ENCODE peak calls at places on chromosome 7, in seven cellular contexts. H is activated CD8-positive, alpha-beta T cell treated with anti-CD3 and anti-CD28 coated beads, Interleukin-2, amount 10 ng/mL, durations not matched to agents 7 days and 5 days; B is ovary; O is stimulated activated CD4-positive, alpha-beta T cell treated with anti-CD3 and anti-CD28 coated beads, Interleukin-12 subunit alpha, Interleukin-12 subunit beta, amount 100 ng/mL, for 24 hours; Y is H54; V is SK-N-SH; A is MM.1S. C is an unnamed sample.

GRCh38 chr7:27128034-27128433 is 2.5 kb downstream of the HOXA4 start:
- DNase-seq in H (no peak), B (no peak), O (no peak), Y (no peak), V (no peak), A (no peak), C (no peak)

GRCh38 chr7:128406147-128406985 is 3.4 kb downstream of the IMPDH1 start:
- DNase-seq in H (no peak), B (no peak), O (no peak), Y (no peak), V (peak), A (no peak), C (no peak)

GRCh38 chr7:69840248-69840647 is 242.0 kb downstream of the AUTS2 start:
- DNase-seq in H (no peak), B (no peak), O (no peak), Y (no peak), V (no peak), A (no peak), C (no peak)

GRCh38 chr7:99193527-99194214 is 14.2 kb downstream of the KPNA7 start:
- DNase-seq in H (no peak), B (no peak), O (no peak), Y (no peak), V (no peak), A (no peak), C (no peak)

GRCh38 chr7:134741901-134742635 is 37.4 kb upstream of the CALD1 start:
- DNase-seq in H (no peak), B (no peak), O (no peak), Y (no peak), V (no peak), A (no peak), C (no peak)

GRCh38 chr7:47538846-47539311 is 43.0 kb downstream of the TNS3 start:
- DNase-seq in H (no peak), B (no peak), O (no peak), Y (no peak), V (no peak), A (no peak), C (no peak)

GRCh38 chr7:117946201-117946633 is 73.0 kb upstream of the CTTNBP2 start:
- DNase-seq in H (no peak), B (no peak), O (no peak), Y (no peak), V (no peak), A (no peak), C (no peak)

GRCh38 chr7:147053761-147054160 is 937.2 kb downstream of the CNTNAP2 start:
- DNase-seq in H (no peak), B (no peak), O (no peak), Y (no peak), V (no peak), A (no peak), C (no peak)

GRCh38 chr7:141550694-141551079 is 523 bp upstream of the AGK start:
- DNase-seq in H (no peak), B (no peak), O (no peak), Y (peak), V (peak), A (no peak), C (no peak)

GRCh38 chr7:115475774-115476407 is 554.0 kb downstream of the MDFIC start:
- DNase-seq in H (no peak), B (no peak), O (no peak), Y (no peak), V (no peak), A (no peak), C (no peak)

GRCh38 chr7:66183700-66184099 is 21.4 kb upstream of the TPST1 start:
- DNase-seq in H (no peak), B (no peak), O (no peak), Y (peak), V (no peak), A (no peak), C (no peak)

GRCh38 chr7:157984138-157984913 is 603.3 kb downstream of the PTPRN2 start:
- DNase-seq in H (no peak), B (no peak), O (no peak), Y (no peak), V (peak), A (no peak), C (no peak)

GRCh38 chr7:131188367-131189339 is 139.0 kb upstream of the MKLN1 start:
- DNase-seq in H (peak), B (no peak), O (peak), Y (peak), V (no peak), A (peak), C (peak)

GRCh38 chr7:31982962-31983361 is 87.2 kb downstream of the PDE1C start:
- DNase-seq in H (no peak), B (no peak), O (no peak), Y (no peak), V (no peak), A (no peak), C (no peak)

GRCh38 chr7:1354661-1355567 is 104.4 kb downstream of the MICALL2 start:
- DNase-seq in H (no peak), B (no peak), O (no peak), Y (no peak), V (peak), A (no peak), C (peak)

GRCh38 chr7:94507962-94508361 is 1.6 kb upstream of the CASD1 start:
- DNase-seq in H (no peak), B (no peak), O (no peak), Y (no peak), V (no peak), A (no peak), C (no peak)

GRCh38 chr7:149880871-149881301 is 7.1 kb downstream of the ATP6V0E2 start:
- DNase-seq in H (no peak), B (no peak), O (no peak), Y (no peak), V (no peak), A (no peak), C (no peak)

GRCh38 chr7:44858161-44858560 is 10.3 kb upstream of the H2AZ2 start:
- DNase-seq in H (no peak), B (no peak), O (no peak), Y (no peak), V (no peak), A (peak), C (no peak)

GRCh38 chr7:90246184-90246583 is 1.2 kb downstream of the CFAP69 start:
- DNase-seq in H (no peak), B (no peak), O (no peak), Y (no peak), V (no peak), A (no peak), C (no peak)

GRCh38 chr7:21911341-21911875 is 34.3 kb downstream of the CDCA7L start:
- DNase-seq in H (no peak), B (no peak), O (no peak), Y (no peak), V (no peak), A (no peak), C (no peak)

GRCh38 chr7:66330961-66331360 is 125.8 kb downstream of the TPST1 start:
- DNase-seq in H (no peak), B (peak), O (no peak), Y (no peak), V (peak), A (no peak), C (peak)

GRCh38 chr7:7737674-7738073 is 19.3 kb upstream of the RPA3 start:
- DNase-seq in H (no peak), B (no peak), O (no peak), Y (no peak), V (no peak), A (no peak), C (no peak)

GRCh38 chr7:120554960-120555571 is 282.1 kb downstream of the KCND2 start:
- DNase-seq in H (no peak), B (peak), O (no peak), Y (peak), V (peak), A (peak), C (no peak)

GRCh38 chr7:27936244-27937102 is 196.5 kb downstream of the TAX1BP1 start:
- DNase-seq in H (no peak), B (no peak), O (no peak), Y (no peak), V (no peak), A (no peak), C (no peak)

GRCh38 chr7:43790006-43790405 is 31.5 kb downstream of the BLVRA start:
- DNase-seq in H (no peak), B (no peak), O (no peak), Y (no peak), V (no peak), A (no peak), C (no peak)

GRCh38 chr7:134649231-134649775 is 2.6 kb downstream of the BPGM start:
- DNase-seq in H (no peak), B (no peak), O (no peak), Y (no peak), V (no peak), A (no peak), C (no peak)

GRCh38 chr7:35988818-35989217 is 164.2 kb upstream of the EEPD1 start:
- DNase-seq in H (no peak), B (no peak), O (no peak), Y (no peak), V (no peak), A (no peak), C (peak)

GRCh38 chr7:27723086-27723485 is 16.9 kb upstream of the TAX1BP1 start:
- DNase-seq in H (no peak), B (no peak), O (no peak), Y (peak), V (peak), A (no peak), C (no peak)

GRCh38 chr7:342681-343216 is 52.8 kb downstream of the FOXL3 start:
- DNase-seq in H (no peak), B (no peak), O (no peak), Y (no peak), V (no peak), A (no peak), C (no peak)

GRCh38 chr7:44395067-44395466 is 69.7 kb upstream of the CAMK2B start:
- DNase-seq in H (no peak), B (no peak), O (no peak), Y (no peak), V (no peak), A (no peak), C (no peak)

GRCh38 chr7:16668049-16668858 is 22.3 kb downstream of the BZW2 start:
- DNase-seq in H (no peak), B (peak), O (no peak), Y (peak), V (peak), A (no peak), C (peak)

GRCh38 chr7:50261593-50261992 is 42.9 kb upstream of the IKZF1 start:
- DNase-seq in H (no peak), B (no peak), O (no peak), Y (no peak), V (no peak), A (no peak), C (no peak)

GRCh38 chr7:88226886-88227516 is 7.2 kb upstream of the SRI start:
- DNase-seq in H (no peak), B (no peak), O (no peak), Y (no peak), V (no peak), A (no peak), C (no peak)

GRCh38 chr7:35804571-35804970 is 3.7 kb downstream of the SEPTIN7 start:
- DNase-seq in H (no peak), B (no peak), O (no peak), Y (no peak), V (no peak), A (no peak), C (no peak)

GRCh38 chr7:139568813-139569490 is 45.5 kb downstream of the CLEC2L start:
- DNase-seq in H (no peak), B (no peak), O (no peak), Y (no peak), V (no peak), A (no peak), C (no peak)

GRCh38 chr7:2495402-2496309 is 19.5 kb upstream of the GRIFIN start:
- DNase-seq in H (no peak), B (no peak), O (no peak), Y (no peak), V (peak), A (no peak), C (no peak)

GRCh38 chr7:121510302-121510701 is 114.2 kb upstream of the FAM3C start:
- DNase-seq in H (no peak), B (no peak), O (no peak), Y (no peak), V (no peak), A (no peak), C (no peak)

GRCh38 chr7:30841801-30842541 is 69.7 kb upstream of the AQP1 start:
- DNase-seq in H (no peak), B (no peak), O (no peak), Y (no peak), V (no peak), A (no peak), C (no peak)

GRCh38 chr7:106294334-106294733 is 9.6 kb upstream of the NAMPT start:
- DNase-seq in H (no peak), B (no peak), O (no peak), Y (no peak), V (no peak), A (no peak), C (no peak)

GRCh38 chr7:28065721-28066285 is 114.8 kb downstream of the JAZF1 start:
- DNase-seq in H (no peak), B (peak), O (no peak), Y (no peak), V (no peak), A (no peak), C (no peak)

C was measured in tibial artery.